ENCODE peak calls at places on chromosomes 12 and 14, in four cellular contexts. K, T, N and F are unnamed samples.

GRCh38 chr12:116700066-116700465 is 37.8 kb downstream of the SPRING1 start:
- DNase-seq in K (no peak), T (no peak), N (no peak), F (no peak)

GRCh38 chr12:92121826-92122225 is 23.8 kb downstream of the BTG1 start:
- DNase-seq in N (no peak), K (no peak), T (no peak), F (no peak)

GRCh38 chr12:110563702-110564470 is 19.2 kb downstream of the PPTC7 start:
- DNase-seq in T (no peak), K (no peak), N (no peak), F (peak)

GRCh38 chr12:25775968-25776367 is 182.5 kb upstream of the RASSF8 start:
- DNase-seq in K (peak), T (no peak), N (peak), F (peak)

GRCh38 chr12:132559652-132560420 is 50.5 kb downstream of the LRCOL1 start:
- DNase-seq in N (peak), K (peak), T (no peak), F (peak)

GRCh38 chr12:98397323-98398105 is 117.9 kb upstream of the TMPO start:
- DNase-seq in T (peak), N (peak), K (no peak), F (peak)

GRCh38 chr12:118979763-118980406 is 1.5 kb upstream of the SRRM4 start:
- DNase-seq in K (no peak), T (no peak), N (peak), F (peak)

GRCh38 chr14:101069666-101070362 is 166.3 kb upstream of the RTL1 start:
- DNase-seq in N (no peak), T (no peak), K (no peak), F (no peak)

GRCh38 chr14:35285168-35285990 is 6.8 kb upstream of the PSMA6 start:
- DNase-seq in T (no peak), N (no peak), K (no peak), F (peak)

GRCh38 chr12:117350140-117350539 is 11.3 kb downstream of the NOS1 start:
- DNase-seq in K (peak), N (no peak), T (no peak), F (no peak)

GRCh38 chr12:74111688-74112360 is 425.8 kb upstream of the ATXN7L3B start:
- DNase-seq in K (peak), T (no peak), N (no peak), F (no peak)

GRCh38 chr12:44286336-44286735 is 450.5 kb downstream of the TMEM117 start:
- DNase-seq in T (no peak), N (peak), K (peak), F (peak)

GRCh38 chr12:104372721-104373335 is 69.3 kb downstream of the EID3 start:
- DNase-seq in N (no peak), T (no peak), K (no peak), F (no peak)

GRCh38 chr12:32025906-32026305 is 66.7 kb downstream of the RESF1 start:
- DNase-seq in K (no peak), T (peak), N (no peak), F (no peak)